ENCODE peak calls at places on chromosomes 12 and 14, in seven cellular contexts. H is endothelial cell, X is OCI-LY7, L is GM06990, N is gastrocnemius medialis, D is AG09319, R is lower leg skin. V is an unnamed sample.

GRCh38 chr12:124752437-124753229 is 111.0 kb downstream of the SCARB1 start:
- DNase-seq in H (no peak), X (no peak), L (no peak), N (peak; percentile 76), D (no peak), R (no peak), V (no peak)

GRCh38 chr12:116628989-116629388 is 69.8 kb downstream of the MAP1LC3B2 start:
- DNase-seq in H (no peak), X (no peak), L (no peak), N (no peak), D (no peak), R (no peak), V (no peak)

GRCh38 chr12:98399532-98399931 is 115.9 kb upstream of the TMPO start:
- DNase-seq in H (no peak), X (peak; percentile 45), L (peak; percentile 34), N (no peak), D (no peak), R (no peak), V (no peak)

GRCh38 chr12:82789674-82790073 is 103.0 kb downstream of the TMTC2 start:
- DNase-seq in H (no peak), X (no peak), L (no peak), N (no peak), D (no peak), R (no peak), V (no peak)

GRCh38 chr12:94380507-94380906 is 79.2 kb downstream of the CEP83 start:
- DNase-seq in H (no peak), X (no peak), L (no peak), N (no peak), D (no peak), R (no peak), V (no peak)

GRCh38 chr14:95533391-95533821 is 1.4 kb upstream of the GLRX5 start:
- DNase-seq in H (no peak), X (peak; percentile 66), L (peak; percentile 37), N (no peak), D (no peak), R (no peak), V (no peak)

GRCh38 chr12:58148405-58148804 is 207.0 kb downstream of the ATP23 start:
- DNase-seq in H (peak; percentile 4), X (no peak), L (no peak), N (no peak), D (no peak), R (no peak), V (no peak)

GRCh38 chr12:67650528-67651379 is 2.2 kb downstream of the DYRK2 start:
- DNase-seq in H (no peak), X (peak; percentile 64), L (no peak), N (no peak), D (no peak), R (no peak), V (no peak)

GRCh38 chr12:27751386-27752047 is 28.5 kb upstream of the KLHL42 start:
- DNase-seq in H (no peak), X (peak; percentile 13), L (no peak), N (no peak), D (no peak), R (peak; percentile 56), V (no peak)

GRCh38 chr12:124898200-124898950 is 16.1 kb downstream of the UBC start:
- DNase-seq in H (peak; percentile 35), X (peak; percentile 86), L (peak; percentile 83), N (peak; percentile 25), D (no peak), R (no peak), V (no peak)

GRCh38 chr12:110245278-110245868 is 35.7 kb upstream of the ATP2A2 start:
- DNase-seq in H (peak; percentile 14), X (peak; percentile 68), L (peak; percentile 33), N (no peak), D (no peak), R (no peak), V (no peak)

GRCh38 chr12:46830731-46831334 is 5.0 kb upstream of the SLC38A4 start:
- DNase-seq in H (peak; percentile 12), X (no peak), L (no peak), N (peak; percentile 59), D (no peak), R (no peak), V (peak; percentile 44)

GRCh38 chr14:51488569-51489220 is 163.0 kb upstream of the FRMD6 start:
- DNase-seq in H (no peak), X (no peak), L (no peak), N (no peak), D (no peak), R (peak; percentile 47), V (no peak)

GRCh38 chr14:43105305-43105704 is 1401.8 kb downstream of the FSCB start:
- DNase-seq in H (no peak), X (no peak), L (no peak), N (no peak), D (no peak), R (no peak), V (no peak)

GRCh38 chr12:115973066-115973465 is 304.4 kb downstream of the MED13L start:
- DNase-seq in H (no peak), X (no peak), L (no peak), N (no peak), D (no peak), R (no peak), V (no peak)

GRCh38 chr14:50763386-50764007 is 67.5 kb downstream of the NIN start:
- DNase-seq in H (no peak), X (no peak), L (no peak), N (no peak), D (peak; percentile 85), R (no peak), V (no peak)

GRCh38 chr12:86137936-86138335 is 118.3 kb downstream of the MGAT4C start:
- DNase-seq in H (no peak), X (no peak), L (no peak), N (no peak), D (no peak), R (no peak), V (no peak)

GRCh38 chr12:55515696-55516095 is 23.5 kb downstream of the OR6C68 start:
- DNase-seq in H (no peak), X (peak; percentile 9), L (no peak), N (no peak), D (no peak), R (no peak), V (no peak)

GRCh38 chr14:39102265-39102968 is 618 bp downstream of the SEC23A start:
- DNase-seq in H (no peak), X (no peak), L (no peak), N (peak; percentile 17), D (no peak), R (no peak), V (no peak)

GRCh38 chr12:42213023-42213422 is 25.0 kb downstream of the YAF2 start:
- DNase-seq in H (no peak), X (peak; percentile 13), L (no peak), N (peak; percentile 66), D (no peak), R (no peak), V (peak; percentile 50)

GRCh38 chr14:34580381-34580780 is 40.9 kb upstream of the EAPP start:
- DNase-seq in H (no peak), X (no peak), L (no peak), N (no peak), D (no peak), R (no peak), V (no peak)

DNA sequence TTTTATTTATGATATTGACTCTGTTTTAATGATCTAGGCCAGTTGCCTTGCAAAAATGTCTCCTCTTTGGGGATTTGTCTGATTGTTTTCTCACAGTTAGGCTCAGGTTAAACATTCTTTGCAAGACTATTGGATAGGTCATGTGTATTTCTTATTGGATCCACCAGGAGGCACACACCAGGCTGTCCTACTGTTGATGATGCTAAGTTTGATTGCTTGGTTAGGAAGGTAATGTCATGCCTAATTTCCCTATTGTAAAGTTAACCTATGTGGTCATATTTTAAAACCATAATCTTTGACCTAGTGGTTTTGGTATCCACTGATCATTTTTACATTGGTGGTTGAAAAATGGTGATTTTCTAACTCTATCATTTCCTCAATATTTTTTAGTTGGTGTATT is 137.1 kb downstream of the BRMS1L start:
- DNase-seq in H (peak; percentile 8), X (no peak), L (no peak), N (no peak), D (no peak), R (no peak), V (no peak)
- TF ChIP-seq CTCF in H (peak; percentile 62), X (peak; percentile 65), L (peak; percentile 41), N (no peak), D (peak; percentile 10), R (no peak), V (peak; percentile 17)

GRCh38 chr14:52730708-52731111 is 744 bp downstream of the STYX start:
- DNase-seq in H (no peak), X (no peak), L (no peak), N (no peak), D (no peak), R (no peak), V (no peak)

GRCh38 chr14:52733824-52734223 is 3.9 kb downstream of the STYX start:
- DNase-seq in H (no peak), X (no peak), L (no peak), N (no peak), D (no peak), R (no peak), V (no peak)

GRCh38 chr14:52729585-52729924 is 411 bp upstream of the STYX start:
- DNase-seq in H (no peak), X (no peak), L (no peak), N (no peak), D (no peak), R (no peak), V (no peak)

GRCh38 chr14:52724360-52724644 is 5.7 kb upstream of the STYX start:
- DNase-seq in H (no peak), X (no peak), L (no peak), N (no peak), D (no peak), R (no peak), V (no peak)

DNA sequence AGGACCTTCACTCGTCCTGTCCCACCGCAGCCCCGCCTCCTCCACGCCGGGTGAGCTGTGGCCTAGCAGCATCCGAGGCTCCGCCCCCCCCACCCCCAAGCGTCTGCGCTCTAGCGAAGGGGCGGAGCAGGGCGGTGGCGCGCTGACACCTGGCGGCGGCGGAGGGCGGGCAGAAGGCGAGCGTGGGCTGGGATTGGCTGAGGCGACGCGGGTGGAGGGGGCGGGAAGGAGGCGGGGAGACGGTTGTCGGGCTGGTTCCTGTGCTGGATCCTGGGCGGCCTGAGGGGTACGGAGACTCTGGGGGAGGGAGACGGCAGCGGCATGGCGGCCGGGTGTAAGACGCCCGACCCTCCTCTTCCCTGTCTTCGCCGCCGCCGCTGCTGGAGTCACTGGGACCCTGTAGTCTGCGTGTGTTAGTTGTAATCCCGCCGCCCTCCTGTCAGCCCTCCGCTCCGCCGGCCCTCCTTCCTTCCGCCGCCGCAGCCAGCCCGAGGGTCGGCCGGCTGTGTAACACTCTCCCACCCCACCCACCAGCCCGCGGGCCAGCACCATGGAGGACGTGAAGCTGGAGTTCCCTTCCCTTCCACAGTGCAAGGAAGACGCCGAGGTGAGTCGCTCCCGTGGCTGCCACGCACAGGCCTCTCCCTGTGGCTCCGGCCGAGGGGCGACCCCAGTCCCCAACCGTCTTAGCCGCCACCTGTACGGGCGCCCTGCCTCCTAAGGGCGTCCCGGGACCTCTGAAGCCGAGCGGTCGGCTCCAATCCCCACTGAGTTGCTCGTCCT is at the start of gene STYX:
- DNase-seq in H (peak; percentile 98), X (peak; percentile 98), L (peak; percentile 99), N (peak; percentile 98), D (peak; percentile 92), R (peak; percentile 97), V (peak; percentile 99)
- TF ChIP-seq CTCF in H (peak; percentile 13), X (no peak), L (no peak), N (peak; percentile 47), D (no peak), R (no peak), V (peak; percentile 25)

GRCh38 chr12:123063535-123063934 is 83.1 kb downstream of the ARL6IP4 start:
- DNase-seq in H (peak; percentile 53), X (peak; percentile 87), L (no peak), N (no peak), D (no peak), R (no peak), V (no peak)
- TF ChIP-seq CTCF in H (peak; percentile 63), X (peak; percentile 83), L (peak; percentile 30), N (no peak), D (peak; percentile 33), R (no peak), V (no peak)

GRCh38 chr14:101588286-101588975 is 27.1 kb downstream of the DIO3 start:
- DNase-seq in H (no peak), X (no peak), L (no peak), N (no peak), D (no peak), R (no peak), V (peak; percentile 32)
- TF ChIP-seq CTCF in H (no peak), X (no peak), L (no peak), N (no peak), D (no peak), R (no peak), V (no peak)

V was measured in mesothelial cell of epicardium.